ENCODE peak calls at places on chromosome 13, in four cellular contexts. J, L, Z and T are unnamed samples.

GRCh38 chr13:98214008-98214643 is 37.1 kb upstream of the RNF113B start:
- DNase-seq in Z (no peak), J (no peak), L (no peak), T (no peak)

GRCh38 chr13:49063526-49063925 is 87.8 kb downstream of the FNDC3A start:
- DNase-seq in L (no peak), J (no peak), Z (no peak), T (no peak)

GRCh38 chr13:33285420-33286124 is at the start of gene STARD13:
- DNase-seq in Z (peak; percentile 99), L (no peak), J (peak; percentile 97), T (no peak)

GRCh38 chr13:25085125-25085742 is 10.7 kb upstream of the PABPC3 start:
- DNase-seq in Z (no peak), L (no peak), J (no peak), T (no peak)

GRCh38 chr13:65460136-65460535 is 1770.0 kb downstream of the PCDH9 start:
- DNase-seq in L (no peak), J (no peak), Z (no peak), T (no peak)

GRCh38 chr13:111202745-111203144 is 87.6 kb downstream of the ARHGEF7 start:
- DNase-seq in Z (peak; percentile 69), L (no peak), J (no peak), T (no peak)

GRCh38 chr13:75357576-75358295 is 124.2 kb downstream of the TBC1D4 start:
- DNase-seq in Z (no peak), L (peak; percentile 17), J (no peak), T (peak; percentile 11)

GRCh38 chr13:113843864-113844556 is 19.9 kb downstream of the GAS6 start:
- DNase-seq in Z (no peak), L (no peak), J (peak; percentile 50), T (no peak)

GRCh38 chr13:74134777-74135305 is 637 bp upstream of the KLF12 start:
- DNase-seq in Z (no peak), L (peak; percentile 66), J (peak; percentile 66), T (peak; percentile 71)

GRCh38 chr13:73273737-73274136 is 214.9 kb downstream of the KLF5 start:
- DNase-seq in Z (no peak), L (no peak), J (no peak), T (no peak)

GRCh38 chr13:38577048-38577447 is 109.8 kb upstream of the FREM2 start:
- DNase-seq in L (no peak), Z (no peak), J (no peak), T (no peak)

GRCh38 chr13:97322740-97323342 is 100.7 kb downstream of the MBNL2 start:
- DNase-seq in L (no peak), J (no peak), Z (no peak), T (no peak)

GRCh38 chr13:113976711-113977684 is 3.1 kb upstream of the C13orf46 start:
- DNase-seq in L (no peak), Z (no peak), J (peak; percentile 63), T (no peak)

GRCh38 chr13:102729560-102730275 is 34.9 kb upstream of the METTL21C start:
- DNase-seq in J (no peak), L (no peak), Z (no peak), T (no peak)

GRCh38 chr13:101846701-101847100 is 394.2 kb downstream of the ITGBL1 start:
- DNase-seq in Z (no peak), J (no peak), L (no peak), T (no peak)

GRCh38 chr13:43363156-43363918 is 340.0 kb downstream of the DNAJC15 start:
- DNase-seq in J (no peak), Z (no peak), L (no peak), T (no peak)

GRCh38 chr13:102610296-102610895 is 13.6 kb downstream of the TPP2 start:
- DNase-seq in J (no peak), L (no peak), Z (no peak), T (no peak)

GRCh38 chr13:98173431-98173921 is 3.6 kb downstream of the RNF113B start:
- DNase-seq in J (no peak), Z (peak; percentile 65), L (no peak), T (no peak)

GRCh38 chr13:64083396-64083795 is 2667.7 kb upstream of the PCDH20 start:
- DNase-seq in J (no peak), Z (no peak), L (no peak), T (no peak)

GRCh38 chr13:83845121-83845520 is 37.2 kb downstream of the SLITRK1 start:
- DNase-seq in Z (no peak), J (no peak), L (no peak), T (no peak)

GRCh38 chr13:26968431-26969335 is 202.9 kb downstream of the USP12 start:
- DNase-seq in L (no peak), J (no peak), Z (no peak), T (no peak)